ENCODE peak calls at places on chromosomes 2 and 18, in ten cellular contexts. G is activated B cell treated with CpG ODN at 0.5 μM for 24 hours; W is neural crest cell; K is GM13977; Y is AG04449; D is colonic mucosa; I is lung; H is heart right ventricle; N is H9; C is CD4-positive, alpha-beta T cell. B is an unnamed sample.

GRCh38 chr18:40222736-40223135 is 1732.3 kb upstream of the PIK3C3 start:
- DNase-seq in G (no peak), W (no peak), K (no peak), Y (no peak), D (no peak), I (no peak), H (no peak), N (no peak), C (no peak), B (no peak)

GRCh38 chr18:28494151-28494550 is 317.2 kb upstream of the CDH2 start:
- DNase-seq in G (no peak), W (no peak), K (no peak), Y (peak; percentile 28), D (no peak), I (no peak), H (no peak), N (no peak), C (no peak), B (no peak)

GRCh38 chr2:1940660-1941059 is 196.3 kb upstream of the PXDN start:
- DNase-seq in G (no peak), W (no peak), K (no peak), Y (no peak), D (no peak), I (peak; percentile 44), H (peak; percentile 55), N (no peak), C (no peak), B (no peak)

GRCh38 chr2:8580316-8581047 is 101.4 kb upstream of the ID2 start:
- DNase-seq in G (no peak), W (no peak), K (no peak), Y (no peak), D (no peak), I (no peak), H (no peak), N (peak; percentile 24), C (no peak), B (peak; percentile 61)

GRCh38 chr18:75161629-75162028 is 47.3 kb downstream of the PTGR3 start:
- DNase-seq in G (no peak), W (no peak), K (peak; percentile 34), Y (no peak), D (peak; percentile 53), I (no peak), H (peak; percentile 28), N (no peak), C (peak; percentile 39), B (peak; percentile 23)

GRCh38 chr2:77521482-77521881 is 694 bp downstream of the LRRTM4 start:
- DNase-seq in G (no peak), W (no peak), K (no peak), Y (no peak), D (no peak), I (no peak), H (no peak), N (peak; percentile 50), C (no peak), B (no peak)

GRCh38 chr18:48152549-48152948 is 222.1 kb upstream of the SMAD2 start:
- DNase-seq in G (no peak), W (no peak), K (no peak), Y (no peak), D (no peak), I (no peak), H (no peak), N (no peak), C (no peak), B (no peak)

GRCh38 chr2:188693111-188693510 is 281.1 kb upstream of the COL3A1 start:
- DNase-seq in G (no peak), W (no peak), K (no peak), Y (no peak), D (no peak), I (no peak), H (no peak), N (peak; percentile 24), C (no peak), B (peak; percentile 1)

GRCh38 chr2:172829229-172829628 is 93.6 kb downstream of the RAPGEF4 start:
- DNase-seq in G (no peak), W (no peak), K (no peak), Y (peak; percentile 77), D (no peak), I (no peak), H (no peak), N (no peak), C (no peak), B (no peak)

GRCh38 chr2:194260185-194260584 is 1396.8 kb upstream of the SLC39A10 start:
- DNase-seq in G (no peak), W (no peak), K (no peak), Y (no peak), D (no peak), I (no peak), H (no peak), N (no peak), C (no peak), B (no peak)

GRCh38 chr2:207692206-207693065 is 19.0 kb upstream of the CCNYL1 start:
- DNase-seq in G (no peak), W (peak; percentile 43), K (peak; percentile 51), Y (no peak), D (peak; percentile 57), I (peak; percentile 51), H (peak; percentile 51), N (peak; percentile 69), C (peak; percentile 49), B (peak; percentile 58)

GRCh38 chr2:219452361-219453317 is 18.0 kb downstream of the SPEG start:
- DNase-seq in G (no peak), W (no peak), K (no peak), Y (peak; percentile 87), D (no peak), I (no peak), H (peak; percentile 64), N (no peak), C (no peak), B (no peak)

GRCh38 chr2:121640380-121641326 is 8.6 kb downstream of the CLASP1 start:
- DNase-seq in G (no peak), W (no peak), K (no peak), Y (no peak), D (no peak), I (no peak), H (no peak), N (no peak), C (no peak), B (no peak)
- TF ChIP-seq CTCF in G (no peak), W (peak; percentile 14), K (no peak), Y (no peak), D (no peak), I (no peak), H (no peak), N (peak; percentile 15), C (no peak), B (no peak)

GRCh38 chr2:201858781-201859180 is 52.4 kb downstream of the CDK15 start:
- DNase-seq in G (no peak), W (peak; percentile 45), K (peak; percentile 24), Y (no peak), D (peak; percentile 28), I (no peak), H (no peak), N (peak; percentile 79), C (no peak), B (peak; percentile 61)

GRCh38 chr2:201857326-201857725 is 51.0 kb downstream of the CDK15 start:
- DNase-seq in G (no peak), W (no peak), K (no peak), Y (no peak), D (no peak), I (no peak), H (no peak), N (no peak), C (no peak), B (no peak)

GRCh38 chr2:201859886-201860285 is 53.5 kb downstream of the CDK15 start:
- DNase-seq in G (no peak), W (no peak), K (no peak), Y (no peak), D (no peak), I (no peak), H (no peak), N (no peak), C (no peak), B (no peak)

GRCh38 chr2:201858267-201858666 is 51.9 kb downstream of the CDK15 start:
- DNase-seq in G (no peak), W (no peak), K (no peak), Y (no peak), D (no peak), I (no peak), H (no peak), N (no peak), C (no peak), B (no peak)

GRCh38 chr2:201860541-201861154 is 54.3 kb downstream of the CDK15 start:
- DNase-seq in G (no peak), W (peak; percentile 57), K (peak; percentile 78), Y (peak; percentile 54), D (peak; percentile 46), I (peak; percentile 49), H (peak; percentile 49), N (peak; percentile 75), C (no peak), B (peak; percentile 49)
- TF ChIP-seq CTCF in G (peak; percentile 42), W (peak; percentile 87), K (peak; percentile 78), Y (peak; percentile 83), D (peak; percentile 70), I (peak; percentile 74), H (peak; percentile 66), N (peak; percentile 90), C (peak; percentile 75), B (peak; percentile 67)

DNA sequence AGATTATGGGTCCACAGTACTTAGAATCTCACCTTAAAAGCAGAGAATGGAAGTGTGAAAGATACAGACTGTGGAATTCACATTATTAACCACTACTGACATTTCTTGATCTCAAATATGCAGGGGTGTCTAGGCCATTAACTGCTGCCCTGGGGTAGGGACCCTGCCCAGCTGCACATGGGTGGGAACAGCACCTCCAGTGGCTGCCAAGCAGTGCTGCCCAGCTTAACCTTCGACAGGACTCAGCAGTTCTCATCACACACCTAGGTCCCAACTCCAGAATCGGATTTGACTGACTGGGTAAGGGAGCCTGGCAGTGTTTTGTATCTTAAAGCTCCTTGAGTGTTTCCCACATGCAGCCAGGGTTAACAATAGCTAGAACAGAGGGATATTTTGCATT is 14.9 kb downstream of the ERFE start:
- DNase-seq in G (no peak), W (no peak), K (no peak), Y (no peak), D (no peak), I (no peak), H (no peak), N (no peak), C (no peak), B (no peak)
- TF ChIP-seq CTCF in G (no peak), W (peak; percentile 40), K (no peak), Y (peak; percentile 25), D (no peak), I (no peak), H (no peak), N (peak; percentile 56), C (no peak), B (peak; percentile 24)

DNA sequence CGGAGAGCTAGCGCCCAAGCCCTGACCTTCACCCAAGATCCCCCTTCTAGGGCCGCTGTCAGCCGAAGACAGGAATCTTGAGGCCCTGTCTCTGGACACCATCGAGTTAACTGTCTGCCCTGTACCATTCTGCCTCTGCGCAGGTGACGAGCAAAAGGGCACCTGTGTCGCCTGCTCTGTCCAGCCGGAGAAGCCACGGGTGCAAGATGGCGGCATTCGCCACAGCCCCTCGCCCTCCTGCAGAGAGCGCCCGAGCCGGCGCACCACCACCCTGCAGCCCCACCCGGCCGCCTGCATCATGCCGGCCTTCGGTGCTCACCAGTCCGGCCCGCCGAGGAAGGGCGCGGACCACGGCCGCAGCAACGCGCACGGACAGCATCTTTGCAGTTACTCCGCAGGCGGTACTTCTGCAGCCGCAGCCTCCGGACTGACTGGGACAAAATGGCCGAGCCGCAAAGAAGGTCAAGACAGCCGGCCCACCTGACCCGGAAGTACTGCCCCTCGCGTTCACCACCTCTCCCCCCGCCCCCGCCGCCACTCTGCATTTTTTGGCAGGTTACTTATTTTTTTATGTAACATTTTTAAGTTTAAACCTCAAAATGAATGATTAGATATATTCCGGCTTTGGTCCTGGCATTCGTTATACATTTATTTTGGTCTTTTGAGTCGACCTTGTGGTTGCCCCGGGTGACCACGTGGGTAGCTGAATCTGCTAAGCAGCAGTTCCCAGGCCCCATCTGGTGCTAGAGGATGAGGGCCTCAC is at the start of gene ATP5F1A:
- DNase-seq in G (peak; percentile 78), W (peak; percentile 76), K (peak; percentile 88), Y (no peak), D (peak; percentile 91), I (peak; percentile 92), H (peak; percentile 95), N (peak; percentile 89), C (peak; percentile 88), B (peak; percentile 93)
- TF ChIP-seq CTCF in G (no peak), W (peak; percentile 12), K (no peak), Y (peak; percentile 12), D (no peak), I (no peak), H (no peak), N (no peak), C (no peak), B (no peak)

B was measured in activated CD8-positive, alpha-beta T cell treated with anti-CD3 and anti-CD28 coated beads for 36 hours.